ENCODE peak calls at places on chromosomes 4 and X, in six cellular contexts. I, X, W, M, H and S are unnamed samples.

GRCh38 chr4:73978886-73979285 is 2.9 kb downstream of the PF4 start:
- DNase-seq in I (no peak), X (peak), W (no peak), M (no peak), H (peak), S (no peak)

GRCh38 chrX:152020895-152021294 is 46.4 kb upstream of the GABRE start:
- DNase-seq in I (no peak), X (no peak), W (no peak), M (no peak), H (no peak), S (no peak)

GRCh38 chr4:32569844-32570243 is 1849.7 kb downstream of the PCDH7 start:
- DNase-seq in I (no peak), X (no peak), W (no peak), M (no peak), H (no peak), S (no peak)

GRCh38 chr4:150329338-150329737 is 251.1 kb downstream of the DCLK2 start:
- DNase-seq in I (no peak), X (no peak), W (no peak), M (no peak), H (no peak), S (no peak)

GRCh38 chrX:132023117-132023895 is at the start of gene STK26:
- DNase-seq in I (peak), X (peak), W (peak), M (peak), H (peak), S (peak)

GRCh38 chrX:5278908-5279307 is 949.8 kb downstream of the NLGN4X start:
- DNase-seq in I (no peak), X (no peak), W (no peak), M (no peak), H (no peak), S (no peak)

GRCh38 chr4:35300996-35301774 is 943.1 kb downstream of the ARAP2 start:
- DNase-seq in I (no peak), X (no peak), W (no peak), M (no peak), H (no peak), S (no peak)

GRCh38 chrX:150229030-150229429 is 134.1 kb upstream of the MAMLD1 start:
- DNase-seq in I (no peak), X (no peak), W (no peak), M (no peak), H (no peak), S (no peak)

GRCh38 chrX:20954014-20954413 is 420.2 kb upstream of the CNKSR2 start:
- DNase-seq in I (no peak), X (no peak), W (no peak), M (no peak), H (no peak), S (no peak)

GRCh38 chr4:109730294-109731051 is 603 bp upstream of the PLA2G12A start:
- DNase-seq in I (no peak), X (peak), W (no peak), M (peak), H (peak), S (no peak)

GRCh38 chrX:147912093-147912801 is 528 bp downstream of the FMR1 start:
- DNase-seq in I (no peak), X (peak), W (peak), M (peak), H (peak), S (peak)

GRCh38 chrX:39519566-39520301 is 578.0 kb downstream of the BCOR start:
- DNase-seq in I (no peak), X (no peak), W (no peak), M (peak), H (no peak), S (peak)

GRCh38 chr4:76011018-76011670 is 3.8 kb upstream of the CXCL9 start:
- DNase-seq in I (no peak), X (no peak), W (no peak), M (no peak), H (no peak), S (no peak)

GRCh38 chr4:1503583-1504471 is 97.6 kb upstream of the NKX1-1 start:
- DNase-seq in I (no peak), X (no peak), W (no peak), M (no peak), H (no peak), S (no peak)

GRCh38 chr4:144355809-144356757 is 215.6 kb upstream of the GYPA start:
- DNase-seq in I (no peak), X (peak), W (no peak), M (no peak), H (peak), S (no peak)

GRCh38 chr4:93467484-93468155 is 360.9 kb upstream of the ATOH1 start:
- DNase-seq in I (no peak), X (no peak), W (no peak), M (no peak), H (no peak), S (no peak)

GRCh38 chr4:160238790-160239189 is 1135.9 kb downstream of the RAPGEF2 start:
- DNase-seq in I (no peak), X (no peak), W (no peak), M (no peak), H (peak), S (no peak)

GRCh38 chr4:147014946-147015345 is 69.3 kb upstream of the TTC29 start:
- DNase-seq in I (no peak), X (no peak), W (no peak), M (no peak), H (no peak), S (no peak)